ENCODE peak calls at places on chromosomes 7 and 10, in five cellular contexts. J, G, R, H and T are unnamed samples.

GRCh38 chr7:27808626-27809025 is 68.7 kb downstream of the TAX1BP1 start:
- DNase-seq in J (no peak), G (peak; percentile 21), R (no peak), H (peak; percentile 75), T (peak; percentile 59)

GRCh38 chr10:65358565-65358964 is 1567.3 kb upstream of the LRRTM3 start:
- DNase-seq in J (no peak), G (no peak), R (no peak), H (peak; percentile 28), T (peak; percentile 7)

GRCh38 chr7:37432240-37432917 is 16.3 kb downstream of the ELMO1 start:
- DNase-seq in J (no peak), G (no peak), R (no peak), H (no peak), T (no peak)

GRCh38 chr10:84665883-84666463 is 337.6 kb downstream of the CCSER2 start:
- DNase-seq in J (no peak), G (no peak), R (no peak), H (no peak), T (no peak)

GRCh38 chr10:133461841-133462240 is 8.1 kb downstream of the SCART1 start:
- DNase-seq in J (no peak), G (no peak), R (no peak), H (no peak), T (no peak)

GRCh38 chr7:127256326-127256725 is 3.6 kb upstream of the GRM8 start:
- DNase-seq in J (no peak), G (no peak), R (no peak), H (no peak), T (no peak)

GRCh38 chr10:102610499-102610898 is 33.8 kb upstream of the TRIM8 start:
- DNase-seq in J (no peak), G (no peak), R (no peak), H (peak; percentile 91), T (no peak)

GRCh38 chr7:137146552-137146961 is 197.0 kb downstream of the PTN start:
- DNase-seq in J (no peak), G (peak; percentile 69), R (no peak), H (peak; percentile 94), T (peak; percentile 98)

GRCh38 chr10:104766341-104766740 is 125.3 kb downstream of the SORCS3 start:
- DNase-seq in J (no peak), G (no peak), R (no peak), H (peak; percentile 1), T (peak; percentile 1)

GRCh38 chr10:58740620-58741369 is 228.1 kb downstream of the BICC1 start:
- DNase-seq in J (no peak), G (no peak), R (no peak), H (no peak), T (no peak)

GRCh38 chr10:79104264-79104954 is 35.6 kb downstream of the ZMIZ1 start:
- DNase-seq in J (no peak), G (no peak), R (peak; percentile 90), H (peak; percentile 45), T (peak; percentile 34)